ENCODE peak calls at places on chromosomes 11 and 22, in six cellular contexts. V is neuronal stem cell, Q is IMR-90, A is mesendoderm, T is H1, F is mesenchymal stem cell. E is an unnamed sample.
A peak's percentile ranks its signal among the peaks of the same experiment; 100 is the strongest.

GRCh38 chr22:44211946-44212930 is 31.5 kb downstream of the PARVG start:
- DNase-seq in V (no peak), Q (peak; percentile 11), A (no peak), T (peak; percentile 39), F (no peak), E (no peak)

GRCh38 chr22:30262112-30262511 is 4.5 kb downstream of the OSM start:
- DNase-seq in V (no peak), Q (no peak), A (no peak), T (no peak), F (no peak), E (no peak)

GRCh38 chr11:115215694-115216615 is 288.3 kb downstream of the CADM1 start:
- DNase-seq in V (no peak), Q (no peak), A (peak; percentile 76), T (no peak), F (peak; percentile 13), E (peak; percentile 41)

GRCh38 chr11:42407379-42407778 is 904.4 kb upstream of the API5 start:
- DNase-seq in V (peak; percentile 92), Q (no peak), A (peak; percentile 96), T (peak; percentile 89), F (no peak), E (peak; percentile 95)

GRCh38 chr11:59208956-59209355 is 3.8 kb downstream of the MPEG1 start:
- DNase-seq in V (no peak), Q (peak; percentile 64), A (no peak), T (no peak), F (no peak), E (no peak)

GRCh38 chr11:66951927-66952337 is 6.3 kb downstream of the PC start:
- DNase-seq in V (no peak), Q (peak; percentile 60), A (no peak), T (no peak), F (peak; percentile 64), E (no peak)

GRCh38 chr11:126679033-126679432 is 321.5 kb downstream of the KIRREL3 start:
- DNase-seq in V (no peak), Q (no peak), A (no peak), T (no peak), F (no peak), E (no peak)

GRCh38 chr22:38205261-38206128 is 3.7 kb downstream of the MAFF start:
- DNase-seq in V (no peak), Q (peak; percentile 79), A (no peak), T (no peak), F (peak; percentile 47), E (peak; percentile 23)

GRCh38 chr11:91792779-91793262 is 431.8 kb upstream of the FAT3 start:
- DNase-seq in V (no peak), Q (no peak), A (peak; percentile 70), T (no peak), F (peak; percentile 1), E (no peak)

GRCh38 chr11:88508558-88508807 is 170.9 kb upstream of the CTSC start:
- DNase-seq in V (no peak), Q (no peak), A (no peak), T (peak; percentile 55), F (no peak), E (no peak)

GRCh38 chr11:8658210-8658968 is 24.1 kb downstream of the TRIM66 start:
- DNase-seq in V (no peak), Q (peak; percentile 5), A (peak; percentile 54), T (no peak), F (no peak), E (no peak)

GRCh38 chr11:93869830-93870229 is 19.4 kb upstream of the VSTM5 start:
- DNase-seq in V (no peak), Q (no peak), A (no peak), T (no peak), F (no peak), E (no peak)

GRCh38 chr11:62727007-62727832 is at the start of gene HNRNPUL2:
- DNase-seq in V (peak; percentile 99), Q (peak; percentile 99), A (peak; percentile 99), T (peak; percentile 97), F (peak; percentile 99), E (peak; percentile 98)
- H3K23ac ChIP-seq in V (peak within 1 kb of the TSS; percentile 97), Q (peak within 1 kb of the TSS; percentile 98), A (peak within 1 kb of the TSS; percentile 98), T (no peak within 1 kb of the TSS), F (peak within 1 kb of the TSS; percentile 98), E (no peak within 1 kb of the TSS)

GRCh38 chr22:41094036-41094435 is 1.6 kb downstream of the EP300 start:
- DNase-seq in V (no peak), Q (peak; percentile 40), A (peak; percentile 26), T (no peak), F (peak; percentile 47), E (no peak)

GRCh38 chr22:41092847-41093371 is 517 bp downstream of the EP300 start:
- DNase-seq in V (no peak), Q (peak; percentile 20), A (peak; percentile 35), T (peak; percentile 59), F (peak; percentile 58), E (no peak)

GRCh38 chr22:41096391-41096790 is 4.0 kb downstream of the EP300 start:
- DNase-seq in V (no peak), Q (no peak), A (no peak), T (no peak), F (no peak), E (no peak)

GRCh38 chr22:41092023-41092817 is at the start of gene EP300:
- DNase-seq in V (peak; percentile 64), Q (peak; percentile 68), A (peak; percentile 90), T (peak; percentile 72), F (peak; percentile 83), E (peak; percentile 62)

GRCh38 chr22:41091139-41092022 is 1.0 kb upstream of the EP300 start:
- DNase-seq in V (peak; percentile 98), Q (peak; percentile 98), A (peak; percentile 99), T (peak; percentile 98), F (peak; percentile 99), E (peak; percentile 98)
- H2BK120ac ChIP-seq in V (peak overlapping the region; percentile 96), Q (peak overlapping the region; percentile 56), A (peak overlapping the region; percentile 86), T (peak overlapping the region; percentile 90), F (peak overlapping the region; percentile 97), E (peak overlapping the region; percentile 87)

GRCh38 chr11:36078686-36079055 is 134.8 kb downstream of the LDLRAD3 start:
- DNase-seq in V (no peak), Q (no peak), A (no peak), T (no peak), F (no peak), E (no peak)
- H2BK15ac ChIP-seq in V (no peak overlapping the region), Q (no peak overlapping the region), A (no peak overlapping the region), T (no peak overlapping the region), F (peak overlapping the region; percentile 70), E (no peak overlapping the region)

DNA sequence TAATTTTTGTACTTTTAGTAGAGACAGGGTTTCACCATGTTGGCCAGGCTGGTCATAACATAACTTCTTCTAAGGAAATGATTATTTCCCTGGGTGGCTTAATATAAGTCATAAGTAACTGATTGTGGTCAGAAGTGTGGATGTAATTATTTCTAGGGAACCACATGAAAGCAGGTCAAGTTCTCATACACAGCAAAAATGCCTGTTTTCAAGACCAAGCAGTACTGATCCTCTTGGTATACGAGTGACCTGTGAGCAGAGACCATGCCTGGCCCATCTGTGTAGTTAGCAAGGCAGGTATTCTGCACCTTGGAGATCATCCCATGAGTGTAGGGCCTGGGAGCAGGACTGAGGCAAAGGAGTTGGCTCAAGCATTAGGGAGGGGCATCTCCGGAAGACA is 32.5 kb upstream of the NUCB2 start:
- DNase-seq in V (no peak), Q (no peak), A (no peak), T (no peak), F (no peak), E (no peak)
- H3K23ac ChIP-seq in V (no peak overlapping the region), Q (no peak overlapping the region), A (no peak overlapping the region), T (no peak overlapping the region), F (no peak overlapping the region), E (no peak overlapping the region)

GRCh38 chr11:12685229-12685628 is 11.0 kb downstream of the TEAD1 start:
- DNase-seq in V (no peak), Q (no peak), A (no peak), T (no peak), F (no peak), E (no peak)

GRCh38 chr11:12689029-12689755 is 15.0 kb downstream of the TEAD1 start:
- DNase-seq in V (no peak), Q (no peak), A (no peak), T (no peak), F (no peak), E (no peak)

GRCh38 chr11:12687216-12687623 is 13.0 kb downstream of the TEAD1 start:
- DNase-seq in V (no peak), Q (no peak), A (peak; percentile 53), T (no peak), F (no peak), E (no peak)

GRCh38 chr11:12686246-12687060 is 12.2 kb downstream of the TEAD1 start:
- DNase-seq in V (no peak), Q (no peak), A (no peak), T (no peak), F (no peak), E (no peak)

DNA sequence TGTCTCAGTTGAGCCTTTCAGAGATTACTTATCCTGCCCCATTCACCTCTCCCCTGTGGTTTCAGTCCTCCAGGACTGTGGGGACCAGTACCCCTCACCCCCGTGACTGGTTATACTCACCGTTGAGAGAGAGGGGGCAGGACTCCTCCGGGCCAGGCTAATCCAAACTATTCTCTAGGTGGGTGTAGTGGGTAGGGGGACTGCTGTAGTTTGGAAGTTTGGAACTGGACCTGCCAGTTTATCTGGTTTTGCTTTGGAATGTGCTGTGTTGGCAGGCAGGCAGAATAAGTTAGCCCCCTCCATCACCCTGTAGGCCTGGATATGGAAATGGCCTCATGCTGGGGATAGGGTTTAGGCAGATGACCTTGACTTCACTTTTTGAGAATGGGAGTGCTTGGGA is 13.5 kb downstream of the TEAD1 start:
- DNase-seq in V (no peak), Q (no peak), A (peak; percentile 95), T (peak; percentile 62), F (no peak), E (peak; percentile 78)
- H2BK120ac ChIP-seq in V (no peak overlapping the region), Q (peak overlapping the region; percentile 92), A (no peak overlapping the region), T (no peak overlapping the region), F (peak overlapping the region; percentile 81), E (no peak overlapping the region)

GRCh38 chr11:34132261-34132965 is 27.0 kb downstream of the NAT10 start:
- DNase-seq in V (no peak), Q (no peak), A (no peak), T (no peak), F (no peak), E (no peak)

GRCh38 chr11:34124885-34125668 is 19.6 kb downstream of the NAT10 start:
- DNase-seq in V (no peak), Q (no peak), A (no peak), T (no peak), F (no peak), E (no peak)

GRCh38 chr11:34134765-34135164 is 29.3 kb downstream of the NAT10 start:
- DNase-seq in V (no peak), Q (no peak), A (no peak), T (no peak), F (no peak), E (no peak)

GRCh38 chr11:34126959-34127848 is 21.8 kb downstream of the NAT10 start:
- DNase-seq in V (no peak), Q (peak; percentile 73), A (no peak), T (no peak), F (no peak), E (no peak)

GRCh38 chr11:34128824-34129223 is 23.4 kb downstream of the NAT10 start:
- DNase-seq in V (no peak), Q (no peak), A (no peak), T (no peak), F (no peak), E (no peak)
- H2BK15ac ChIP-seq in V (no peak overlapping the region), Q (no peak overlapping the region), A (no peak overlapping the region), T (no peak overlapping the region), F (no peak overlapping the region), E (no peak overlapping the region)

E was measured in H9.